ENCODE peak calls at places on chromosomes 4 and X, in nine cellular contexts. W is right cardiac atrium, F is stomach, L is tibial nerve, D is heart left ventricle, K is left ventricle myocardium inferior, U is aorta, M is H7, I is lung. N is an unnamed sample.

GRCh38 chrX:30637874-30638793 is 15.1 kb upstream of the GK start:
- DNase-seq in D (no peak), U (no peak), K (no peak), M (no peak), L (no peak), F (no peak), I (no peak), W (no peak), N (no peak)

GRCh38 chr4:39348371-39349265 is 17.5 kb downstream of the RFC1 start:
- DNase-seq in D (no peak), U (no peak), M (no peak), F (no peak), I (no peak), K (no peak), W (no peak), L (no peak), N (no peak)

GRCh38 chr4:139297001-139297410 is 4.3 kb upstream of the NAA15 start:
- DNase-seq in F (no peak), U (no peak), K (no peak), M (no peak), L (no peak), W (no peak), D (no peak), I (no peak), N (no peak)

GRCh38 chrX:66035667-66036066 is 4.2 kb downstream of the VSIG4 start:
- DNase-seq in L (no peak), M (no peak), D (no peak), K (no peak), U (no peak), W (no peak), I (no peak), F (no peak), N (no peak)

GRCh38 chr4:151690164-151690856 is 70.5 kb downstream of the GATB start:
- DNase-seq in L (no peak), F (peak; percentile 35), I (no peak), M (no peak), W (no peak), K (no peak), U (no peak), D (no peak), N (no peak)

GRCh38 chrX:108199691-108200090 is 108.1 kb downstream of the ATG4A start:
- DNase-seq in W (no peak), K (no peak), I (no peak), D (no peak), M (peak; percentile 39), L (peak; percentile 23), F (no peak), U (no peak), N (peak; percentile 30)

GRCh38 chr4:176575141-176575731 is 217.5 kb downstream of the VEGFC start:
- DNase-seq in U (no peak), F (no peak), I (no peak), M (no peak), W (no peak), D (no peak), K (no peak), L (no peak), N (no peak)

GRCh38 chr4:48454591-48454990 is 28.6 kb upstream of the SLC10A4 start:
- DNase-seq in W (no peak), D (no peak), M (no peak), I (no peak), F (no peak), K (no peak), U (no peak), L (no peak), N (no peak)

GRCh38 chrX:38347136-38347535 is 5.3 kb upstream of the OTC start:
- DNase-seq in F (no peak), D (no peak), K (no peak), L (peak; percentile 6), U (no peak), W (no peak), I (no peak), M (peak; percentile 11), N (no peak)

GRCh38 chr4:119136541-119136940 is 909 bp downstream of the MYOZ2 start:
- DNase-seq in I (no peak), D (no peak), L (no peak), F (no peak), U (no peak), K (no peak), W (no peak), M (no peak), N (no peak)
- H3K4me3 ChIP-seq in I (no peak overlapping the region), D (peak overlapping the region; percentile 60), L (no peak overlapping the region), F (no peak overlapping the region), U (peak overlapping the region; percentile 26), K (peak overlapping the region; percentile 66), W (peak overlapping the region; percentile 70), M (no peak overlapping the region), N (no peak overlapping the region)

GRCh38 chrX:9671998-9672397 is 93.6 kb downstream of the GPR143 start:
- DNase-seq in I (no peak), U (no peak), F (no peak), W (no peak), D (no peak), K (no peak), M (no peak), L (no peak), N (no peak)
- H3K4me3 ChIP-seq in I (no peak overlapping the region), U (no peak overlapping the region), F (no peak overlapping the region), W (no peak overlapping the region), D (no peak overlapping the region), K (no peak overlapping the region), M (no peak overlapping the region), L (no peak overlapping the region), N (no peak overlapping the region)

GRCh38 chr4:102761902-102762301 is 1.1 kb upstream of the MANBA start:
- DNase-seq in I (no peak), W (no peak), L (no peak), M (no peak), K (no peak), D (no peak), F (no peak), U (no peak), N (no peak)
- H3K4me3 ChIP-seq in I (no peak overlapping the region), W (peak overlapping the region; percentile 83), L (no peak overlapping the region), M (peak overlapping the region; percentile 89), K (peak overlapping the region; percentile 98), D (peak overlapping the region; percentile 75), F (peak overlapping the region; percentile 86), U (peak overlapping the region; percentile 75), N (peak overlapping the region; percentile 98)

DNA sequence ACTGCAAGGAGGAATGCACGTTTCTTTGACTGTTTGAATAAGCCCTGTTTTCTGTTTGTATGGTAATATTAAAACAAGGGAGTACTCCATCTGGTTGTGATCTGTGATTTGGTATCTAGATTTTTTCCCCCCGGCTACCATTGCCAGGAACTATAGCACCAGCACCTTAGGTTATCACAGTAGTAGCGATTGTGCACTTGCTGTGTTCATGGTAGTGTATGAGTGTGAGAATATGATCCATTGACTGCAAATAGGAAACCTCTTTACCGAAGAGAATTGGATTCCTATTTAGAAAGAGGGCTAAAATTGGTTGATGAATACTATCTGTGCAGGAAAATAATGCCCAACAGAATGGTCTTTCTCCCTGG is 69.9 kb downstream of the LARP7 start:
- DNase-seq in L (no peak), W (no peak), K (no peak), I (no peak), M (no peak), F (no peak), D (no peak), U (no peak), N (no peak)
- H3K4me3 ChIP-seq in L (no peak overlapping the region), W (peak overlapping the region; percentile 58), K (peak overlapping the region; percentile 74), I (no peak overlapping the region), M (peak overlapping the region; percentile 49), F (peak overlapping the region; percentile 65), D (peak overlapping the region; percentile 92), U (peak overlapping the region; percentile 84), N (peak overlapping the region; percentile 49)

DNA sequence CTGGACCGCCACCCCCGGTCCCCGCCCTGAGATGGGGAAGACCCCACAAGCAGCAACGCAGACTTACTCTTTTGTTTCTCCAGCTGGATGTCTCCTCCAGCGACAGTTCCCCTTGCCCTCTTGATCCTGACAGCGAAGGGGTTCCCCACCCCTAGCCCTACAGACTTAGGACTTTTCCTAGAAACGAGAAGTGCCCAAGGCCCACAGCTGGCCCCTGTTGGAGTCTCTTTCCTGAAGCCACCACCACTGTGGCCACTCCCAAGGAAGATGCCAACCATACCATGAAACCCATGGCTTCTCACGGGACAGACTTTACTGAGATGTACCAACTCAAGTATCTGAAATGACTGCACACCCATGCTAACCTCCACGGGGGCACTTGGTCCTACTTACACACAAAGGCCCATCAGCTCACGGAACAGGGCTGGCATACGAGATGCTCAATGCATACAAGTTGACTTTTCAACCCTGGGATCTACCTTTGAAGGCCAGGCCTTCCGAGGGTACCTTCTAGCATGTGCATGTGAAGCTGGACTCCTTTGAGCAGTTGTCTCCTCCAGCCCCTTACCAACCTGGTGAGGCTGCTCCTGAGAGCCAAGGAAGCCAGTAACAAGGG is 906 bp upstream of the IRAK1 start:
- DNase-seq in M (no peak), I (no peak), W (no peak), D (no peak), L (no peak), K (no peak), U (no peak), F (no peak), N (no peak)
- H3K4me3 ChIP-seq in M (peak overlapping the region; percentile 41), I (peak overlapping the region; percentile 43), W (peak overlapping the region; percentile 81), D (peak overlapping the region; percentile 76), L (peak overlapping the region; percentile 34), K (peak overlapping the region; percentile 72), U (no peak overlapping the region), F (peak overlapping the region; percentile 61), N (peak overlapping the region; percentile 43)

DNA sequence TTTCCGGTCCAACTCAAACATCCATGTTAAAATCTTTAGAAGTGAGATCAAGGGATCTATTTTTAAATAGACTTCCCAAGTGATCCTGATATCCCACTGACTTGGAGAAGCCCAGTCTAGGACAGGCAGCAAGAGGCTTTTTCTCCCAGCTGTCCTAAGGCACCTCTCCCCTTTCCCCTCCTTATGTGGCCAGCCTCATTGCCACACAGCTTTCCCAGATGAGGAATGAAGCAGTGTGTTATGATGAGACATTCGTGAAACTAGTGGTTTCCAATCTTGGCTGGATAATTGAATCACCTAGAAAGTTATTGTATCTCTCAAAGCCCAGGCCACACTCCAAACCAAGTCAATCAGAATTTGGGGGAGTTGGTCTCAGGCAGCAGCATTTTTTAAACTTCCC is 16.8 kb upstream of the HSD17B13 start:
- DNase-seq in I (no peak), D (no peak), K (no peak), F (no peak), M (no peak), L (no peak), U (no peak), W (no peak), N (no peak)
- H3K4me3 ChIP-seq in I (no peak overlapping the region), D (no peak overlapping the region), K (no peak overlapping the region), F (no peak overlapping the region), M (no peak overlapping the region), L (no peak overlapping the region), U (no peak overlapping the region), W (no peak overlapping the region), N (no peak overlapping the region)

GRCh38 chr4:76984127-76984526 is 34.6 kb downstream of the SEPTIN11 start:
- DNase-seq in K (no peak), U (no peak), D (no peak), M (peak; percentile 11), W (no peak), L (no peak), I (no peak), F (no peak), N (no peak)
- H3K4me3 ChIP-seq in K (no peak overlapping the region), U (no peak overlapping the region), D (no peak overlapping the region), M (no peak overlapping the region), W (no peak overlapping the region), L (no peak overlapping the region), I (no peak overlapping the region), F (no peak overlapping the region), N (no peak overlapping the region)